ENCODE peak calls at places on chromosome 22, in seven cellular contexts. One of them, this sample, is unnamed. For H3K36me3, the result is how much of the 10 kb centered on the place peaks cover.

GRCh38 chr22:22933807-22934542 is 46.4 kb downstream of the IGLL5 start:
- DNase-seq in WERI-Rb-1: no peak
- DNase-seq in A673: no peak
- DNase-seq in esophagus squamous epithelium: no peak
- DNase-seq in astrocyte: no peak
- DNase-seq in NT2/D1: no peak
- DNase-seq in GM23338: no peak
- DNase-seq in this sample: no peak

GRCh38 chr22:42340150-42340549 is 69.7 kb upstream of the TCF20 start:
- DNase-seq in GM23338: no peak
- DNase-seq in esophagus squamous epithelium: no peak
- DNase-seq in A673: no peak
- DNase-seq in NT2/D1: no peak
- DNase-seq in astrocyte: no peak
- DNase-seq in WERI-Rb-1: no peak
- DNase-seq in this sample: no peak

GRCh38 chr22:44547371-44547770 is 49.3 kb upstream of the RTL6 start:
- DNase-seq in A673: no peak
- DNase-seq in astrocyte: no peak
- DNase-seq in GM23338: no peak
- DNase-seq in WERI-Rb-1: no peak
- DNase-seq in esophagus squamous epithelium: no peak
- DNase-seq in NT2/D1: no peak
- DNase-seq in this sample: no peak

GRCh38 chr22:41832553-41833368 is at the start of gene SREBF2:
- DNase-seq in NT2/D1: peak
- DNase-seq in astrocyte: peak
- DNase-seq in A673: peak
- DNase-seq in esophagus squamous epithelium: peak
- DNase-seq in GM23338: peak
- DNase-seq in WERI-Rb-1: peak
- DNase-seq in this sample: peak

GRCh38 chr22:23242473-23243001 is 62.2 kb downstream of the BCR start:
- DNase-seq in NT2/D1: peak
- DNase-seq in esophagus squamous epithelium: no peak
- DNase-seq in WERI-Rb-1: peak
- DNase-seq in GM23338: peak
- DNase-seq in astrocyte: peak
- DNase-seq in A673: peak
- DNase-seq in this sample: no peak

GRCh38 chr22:22878211-22878570 is 9.4 kb upstream of the IGLL5 start:
- DNase-seq in A673: no peak
- DNase-seq in GM23338: no peak
- DNase-seq in NT2/D1: no peak
- DNase-seq in astrocyte: no peak
- DNase-seq in esophagus squamous epithelium: no peak
- DNase-seq in WERI-Rb-1: no peak
- DNase-seq in this sample: no peak

GRCh38 chr22:22062306-22062793 is 79.8 kb upstream of the TOP3B start:
- DNase-seq in NT2/D1: no peak
- DNase-seq in A673: no peak
- DNase-seq in astrocyte: no peak
- DNase-seq in GM23338: no peak
- DNase-seq in esophagus squamous epithelium: no peak
- DNase-seq in WERI-Rb-1: no peak
- DNase-seq in this sample: no peak

GRCh38 chr22:42500836-42501179 is 18.8 kb downstream of the RRP7A start:
- DNase-seq in astrocyte: no peak
- DNase-seq in A673: no peak
- DNase-seq in esophagus squamous epithelium: no peak
- DNase-seq in GM23338: no peak
- DNase-seq in NT2/D1: no peak
- DNase-seq in WERI-Rb-1: no peak
- DNase-seq in this sample: no peak

GRCh38 chr22:26718905-26719304 is 61.5 kb downstream of the MIAT start:
- DNase-seq in astrocyte: peak
- DNase-seq in WERI-Rb-1: no peak
- DNase-seq in GM23338: no peak
- DNase-seq in A673: peak
- DNase-seq in esophagus squamous epithelium: no peak
- DNase-seq in NT2/D1: no peak
- DNase-seq in this sample: peak

GRCh38 chr22:30362632-30363281 is 6.0 kb downstream of the CCDC157 start:
- DNase-seq in WERI-Rb-1: no peak
- DNase-seq in A673: no peak
- DNase-seq in astrocyte: no peak
- DNase-seq in esophagus squamous epithelium: no peak
- DNase-seq in GM23338: peak
- DNase-seq in NT2/D1: no peak
- DNase-seq in this sample: no peak

GRCh38 chr22:29820941-29821789 is 16.9 kb downstream of the ASCC2 start:
- DNase-seq in A673: peak
- DNase-seq in WERI-Rb-1: no peak
- DNase-seq in GM23338: no peak
- DNase-seq in NT2/D1: no peak
- DNase-seq in astrocyte: peak
- DNase-seq in esophagus squamous epithelium: no peak
- DNase-seq in this sample: peak

GRCh38 chr22:29306830-29307657 is 594 bp downstream of the GAS2L1 start:
- DNase-seq in WERI-Rb-1: peak
- DNase-seq in esophagus squamous epithelium: no peak
- DNase-seq in GM23338: peak
- DNase-seq in NT2/D1: peak
- DNase-seq in A673: peak
- DNase-seq in astrocyte: no peak
- DNase-seq in this sample: peak

DNA sequence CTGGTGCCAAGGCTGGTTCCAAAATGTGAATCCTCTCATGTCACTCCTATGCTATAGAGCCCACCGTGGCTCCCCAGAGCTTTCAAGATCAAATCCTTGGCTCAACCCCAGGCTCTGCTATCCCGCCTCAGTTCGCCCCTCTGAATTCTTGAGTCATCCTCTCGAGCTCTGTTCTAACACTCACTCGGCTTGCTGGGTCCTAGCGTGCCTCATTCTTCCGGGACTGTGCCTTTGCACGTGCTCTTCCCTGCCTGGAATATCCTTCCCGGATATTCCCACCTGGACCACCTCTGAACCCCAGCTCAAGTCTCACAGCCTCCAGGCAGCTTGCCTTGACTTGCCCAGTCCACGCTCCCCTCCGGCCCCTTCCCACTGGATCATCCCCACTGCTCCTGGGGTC is 13.0 kb downstream of the KCTD17 start:
- DNase-seq in WERI-Rb-1: no peak
- DNase-seq in A673: no peak
- DNase-seq in GM23338: no peak
- DNase-seq in astrocyte: no peak
- DNase-seq in esophagus squamous epithelium: no peak
- DNase-seq in NT2/D1: no peak
- DNase-seq in this sample: no peak
- H3K4me3 ChIP-seq in WERI-Rb-1: no peak
- H3K4me3 ChIP-seq in A673: no peak
- H3K4me3 ChIP-seq in GM23338: no peak
- H3K4me3 ChIP-seq in astrocyte: no peak
- H3K4me3 ChIP-seq in esophagus squamous epithelium: no peak
- H3K4me3 ChIP-seq in NT2/D1: no peak
- H3K4me3 ChIP-seq in this sample: no peak

DNA sequence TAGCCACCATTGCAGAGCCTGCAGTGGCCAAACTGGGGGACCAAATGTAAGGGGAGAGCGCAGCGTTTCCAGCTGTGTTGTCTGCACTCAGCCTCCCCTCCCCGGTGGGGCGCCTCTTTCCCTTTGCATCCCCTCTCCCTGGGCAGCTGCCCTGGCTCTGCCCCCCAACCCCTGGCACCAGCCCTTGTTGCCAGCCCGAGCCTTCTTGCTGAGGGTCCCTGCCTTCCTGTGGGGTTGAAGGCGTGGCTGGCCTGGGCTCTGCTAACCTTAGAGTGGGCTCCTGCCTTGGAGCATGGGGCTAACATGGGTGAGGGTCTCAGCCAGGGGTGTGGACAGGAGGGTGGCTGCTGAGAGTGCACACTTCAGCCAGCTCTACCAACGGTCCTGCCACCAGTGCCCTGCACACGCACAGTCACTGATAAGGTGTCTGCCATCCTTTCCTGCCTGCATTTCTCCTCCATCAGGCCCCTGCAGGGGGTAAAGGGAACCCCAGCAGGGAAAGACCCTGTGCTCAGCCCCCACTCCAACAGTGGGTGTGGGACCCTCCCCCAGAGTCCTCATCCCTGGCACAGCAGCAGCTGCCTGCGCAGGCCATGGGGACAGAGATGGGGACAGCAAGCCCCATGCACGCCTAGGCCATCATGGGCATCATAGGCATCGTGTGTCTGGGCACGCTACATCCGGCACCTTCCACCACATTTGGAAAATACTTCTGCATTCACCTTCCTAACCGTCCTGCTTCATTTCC is 43.5 kb downstream of the CERK start:
- DNase-seq in GM23338: no peak
- DNase-seq in A673: no peak
- DNase-seq in WERI-Rb-1: no peak
- DNase-seq in astrocyte: no peak
- DNase-seq in NT2/D1: no peak
- DNase-seq in esophagus squamous epithelium: no peak
- DNase-seq in this sample: no peak
- H3K36me3 ChIP-seq in GM23338: under half
- H3K36me3 ChIP-seq in A673: half or more
- H3K36me3 ChIP-seq in WERI-Rb-1: half or more
- H3K36me3 ChIP-seq in astrocyte: under half
- H3K36me3 ChIP-seq in NT2/D1: half or more
- H3K36me3 ChIP-seq in esophagus squamous epithelium: half or more
- H3K36me3 ChIP-seq in this sample: under half

DNA sequence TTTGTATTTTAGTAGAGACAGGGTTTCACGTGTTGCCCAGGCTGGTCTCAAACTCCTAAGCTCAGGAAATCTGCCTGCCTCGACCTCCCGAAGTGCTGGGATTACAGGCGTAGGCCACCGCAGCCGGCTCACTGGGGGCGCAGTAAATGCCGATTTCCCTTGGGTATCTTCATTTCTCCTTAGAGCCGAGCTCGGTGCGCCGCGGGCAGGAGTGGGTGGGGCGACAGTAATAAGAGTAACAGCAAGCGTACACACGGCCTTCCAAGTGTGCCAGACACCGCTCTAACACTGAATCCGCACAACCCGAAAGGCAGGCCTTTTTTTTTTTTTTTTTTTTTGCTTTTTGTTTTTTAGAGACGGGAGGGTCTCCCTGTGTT is 511 bp upstream of the ADSL start:
- DNase-seq in WERI-Rb-1: peak
- DNase-seq in GM23338: no peak
- DNase-seq in NT2/D1: no peak
- DNase-seq in esophagus squamous epithelium: no peak
- DNase-seq in astrocyte: peak
- DNase-seq in A673: peak
- DNase-seq in this sample: peak
- H3K4me3 ChIP-seq in WERI-Rb-1: peak
- H3K4me3 ChIP-seq in GM23338: peak
- H3K4me3 ChIP-seq in NT2/D1: peak
- H3K4me3 ChIP-seq in esophagus squamous epithelium: peak
- H3K4me3 ChIP-seq in astrocyte: peak
- H3K4me3 ChIP-seq in A673: peak
- H3K4me3 ChIP-seq in this sample: peak

GRCh38 chr22:38067028-38067415 is 9.8 kb downstream of the PICK1 start:
- DNase-seq in GM23338: no peak
- DNase-seq in astrocyte: no peak
- DNase-seq in esophagus squamous epithelium: no peak
- DNase-seq in A673: no peak
- DNase-seq in WERI-Rb-1: peak
- DNase-seq in NT2/D1: no peak
- DNase-seq in this sample: no peak

GRCh38 chr22:38068641-38069371 is 11.6 kb downstream of the PICK1 start:
- DNase-seq in GM23338: no peak
- DNase-seq in A673: no peak
- DNase-seq in astrocyte: no peak
- DNase-seq in esophagus squamous epithelium: no peak
- DNase-seq in WERI-Rb-1: no peak
- DNase-seq in NT2/D1: no peak
- DNase-seq in this sample: no peak

GRCh38 chr22:38069372-38070249 is 12.4 kb downstream of the PICK1 start:
- DNase-seq in astrocyte: no peak
- DNase-seq in A673: no peak
- DNase-seq in WERI-Rb-1: peak
- DNase-seq in NT2/D1: no peak
- DNase-seq in GM23338: peak
- DNase-seq in esophagus squamous epithelium: no peak
- DNase-seq in this sample: no peak

GRCh38 chr22:38066381-38067027 is 9.3 kb downstream of the PICK1 start:
- DNase-seq in WERI-Rb-1: no peak
- DNase-seq in NT2/D1: no peak
- DNase-seq in astrocyte: no peak
- DNase-seq in esophagus squamous epithelium: no peak
- DNase-seq in GM23338: no peak
- DNase-seq in A673: no peak
- DNase-seq in this sample: no peak

GRCh38 chr22:38067771-38068360 is 10.7 kb downstream of the PICK1 start:
- DNase-seq in astrocyte: no peak
- DNase-seq in GM23338: no peak
- DNase-seq in esophagus squamous epithelium: no peak
- DNase-seq in WERI-Rb-1: no peak
- DNase-seq in A673: no peak
- DNase-seq in NT2/D1: no peak
- DNase-seq in this sample: no peak
- H3K36me3 ChIP-seq in astrocyte: under half
- H3K36me3 ChIP-seq in GM23338: under half
- H3K36me3 ChIP-seq in esophagus squamous epithelium: half or more
- H3K36me3 ChIP-seq in WERI-Rb-1: under half
- H3K36me3 ChIP-seq in A673: under half
- H3K36me3 ChIP-seq in NT2/D1: under half
- H3K36me3 ChIP-seq in this sample: under half

GRCh38 chr22:31637375-31637937 is 24.6 kb downstream of the PISD start:
- DNase-seq in esophagus squamous epithelium: no peak
- DNase-seq in WERI-Rb-1: no peak
- DNase-seq in astrocyte: no peak
- DNase-seq in A673: no peak
- DNase-seq in NT2/D1: no peak
- DNase-seq in GM23338: peak
- DNase-seq in this sample: no peak
- H3K4me3 ChIP-seq in esophagus squamous epithelium: peak
- H3K4me3 ChIP-seq in WERI-Rb-1: no peak
- H3K4me3 ChIP-seq in astrocyte: no peak
- H3K4me3 ChIP-seq in A673: no peak
- H3K4me3 ChIP-seq in NT2/D1: no peak
- H3K4me3 ChIP-seq in GM23338: no peak
- H3K4me3 ChIP-seq in this sample: no peak

DNA sequence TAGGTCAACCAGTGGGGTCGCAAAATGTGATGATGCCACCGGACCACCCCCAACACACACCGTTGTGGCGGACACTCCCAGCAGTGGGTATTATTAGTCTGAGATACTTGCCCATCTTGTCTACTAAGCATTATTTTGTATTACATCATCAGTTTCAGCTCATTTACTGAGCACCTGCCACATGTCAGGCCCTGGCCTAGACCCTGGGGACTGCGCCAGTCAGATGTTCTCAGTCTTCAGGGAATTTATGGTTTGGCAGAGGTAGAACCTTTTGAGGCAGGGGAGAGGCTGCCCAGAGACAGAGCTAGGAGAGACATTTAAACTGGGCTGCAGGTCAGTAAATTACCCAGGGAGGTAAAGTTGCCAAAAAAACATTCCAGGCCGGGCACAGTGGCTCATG is 43.1 kb upstream of the GCAT start:
- DNase-seq in WERI-Rb-1: no peak
- DNase-seq in NT2/D1: no peak
- DNase-seq in GM23338: no peak
- DNase-seq in A673: no peak
- DNase-seq in astrocyte: no peak
- DNase-seq in esophagus squamous epithelium: no peak
- DNase-seq in this sample: no peak
- H3K36me3 ChIP-seq in WERI-Rb-1: under half
- H3K36me3 ChIP-seq in NT2/D1: under half
- H3K36me3 ChIP-seq in GM23338: under half
- H3K36me3 ChIP-seq in A673: under half
- H3K36me3 ChIP-seq in astrocyte: under half
- H3K36me3 ChIP-seq in esophagus squamous epithelium: half or more
- H3K36me3 ChIP-seq in this sample: under half